ENCODE peak calls at places on chromosomes 13 and 19, in nine cellular contexts. One of them, this sample, is unnamed. For H3K36me3, H3K9me3 and H3K4me1, the result is how much of the 10 kb centered on the place peaks cover.

GRCh38 chr13:36841411-36841810 is 22.4 kb downstream of the RFXAP start:
- DNase-seq in aorta: no peak
- DNase-seq in heart left ventricle: no peak
- DNase-seq in GM23248: no peak
- DNase-seq in body of pancreas: no peak
- DNase-seq in tibial artery: no peak
- DNase-seq in psoas muscle: no peak
- DNase-seq in HCT116: no peak
- DNase-seq in keratinocyte: no peak
- DNase-seq in this sample: no peak

GRCh38 chr13:60318186-60318585 is 78.8 kb upstream of the TDRD3 start:
- DNase-seq in aorta: no peak
- DNase-seq in heart left ventricle: no peak
- DNase-seq in GM23248: no peak
- DNase-seq in body of pancreas: no peak
- DNase-seq in tibial artery: no peak
- DNase-seq in psoas muscle: no peak
- DNase-seq in HCT116: no peak
- DNase-seq in keratinocyte: no peak
- DNase-seq in this sample: no peak

GRCh38 chr13:27997904-27998522 is 9.5 kb upstream of the URAD start:
- DNase-seq in aorta: no peak
- DNase-seq in heart left ventricle: peak
- DNase-seq in GM23248: peak
- DNase-seq in body of pancreas: peak
- DNase-seq in tibial artery: peak
- DNase-seq in psoas muscle: no peak
- DNase-seq in HCT116: peak
- DNase-seq in keratinocyte: no peak
- DNase-seq in this sample: peak

GRCh38 chr19:7689165-7689564 is 8.5 kb downstream of the TRAPPC5 start:
- DNase-seq in aorta: no peak
- DNase-seq in heart left ventricle: no peak
- DNase-seq in GM23248: no peak
- DNase-seq in body of pancreas: no peak
- DNase-seq in tibial artery: no peak
- DNase-seq in psoas muscle: no peak
- DNase-seq in HCT116: no peak
- DNase-seq in keratinocyte: no peak
- DNase-seq in this sample: no peak

GRCh38 chr19:8880864-8881488 is 48.8 kb downstream of the MBD3L1 start:
- DNase-seq in aorta: no peak
- DNase-seq in heart left ventricle: no peak
- DNase-seq in GM23248: no peak
- DNase-seq in body of pancreas: no peak
- DNase-seq in tibial artery: no peak
- DNase-seq in psoas muscle: no peak
- DNase-seq in HCT116: no peak
- DNase-seq in keratinocyte: no peak
- DNase-seq in this sample: no peak

GRCh38 chr13:108733141-108733540 is 103.7 kb downstream of the MYO16 start:
- DNase-seq in aorta: no peak
- DNase-seq in heart left ventricle: no peak
- DNase-seq in GM23248: no peak
- DNase-seq in body of pancreas: no peak
- DNase-seq in tibial artery: no peak
- DNase-seq in psoas muscle: no peak
- DNase-seq in HCT116: no peak
- DNase-seq in keratinocyte: no peak
- DNase-seq in this sample: no peak

GRCh38 chr13:113786262-113786841 is 27.3 kb downstream of the TMEM255B start:
- DNase-seq in aorta: no peak
- DNase-seq in heart left ventricle: no peak
- DNase-seq in GM23248: peak
- DNase-seq in body of pancreas: no peak
- DNase-seq in tibial artery: peak
- DNase-seq in psoas muscle: no peak
- DNase-seq in HCT116: no peak
- DNase-seq in keratinocyte: no peak
- DNase-seq in this sample: no peak

GRCh38 chr19:16000024-16000687 is 51.3 kb downstream of the OR10H4 start:
- DNase-seq in aorta: no peak
- DNase-seq in heart left ventricle: no peak
- DNase-seq in GM23248: no peak
- DNase-seq in body of pancreas: no peak
- DNase-seq in tibial artery: peak
- DNase-seq in psoas muscle: no peak
- DNase-seq in HCT116: no peak
- DNase-seq in keratinocyte: no peak
- DNase-seq in this sample: no peak

GRCh38 chr13:36370108-36370429 is 23.9 kb upstream of the SPART start:
- DNase-seq in aorta: no peak
- DNase-seq in heart left ventricle: peak
- DNase-seq in GM23248: no peak
- DNase-seq in body of pancreas: no peak
- DNase-seq in tibial artery: no peak
- DNase-seq in psoas muscle: peak
- DNase-seq in HCT116: no peak
- DNase-seq in keratinocyte: no peak
- DNase-seq in this sample: no peak

GRCh38 chr13:59000770-59001169 is 1163.0 kb downstream of the DIAPH3 start:
- DNase-seq in aorta: no peak
- DNase-seq in heart left ventricle: no peak
- DNase-seq in GM23248: no peak
- DNase-seq in body of pancreas: no peak
- DNase-seq in tibial artery: no peak
- DNase-seq in psoas muscle: no peak
- DNase-seq in HCT116: no peak
- DNase-seq in keratinocyte: no peak
- DNase-seq in this sample: no peak

GRCh38 chr19:3368848-3369336 is 2.5 kb downstream of the NFIC start:
- DNase-seq in aorta: no peak
- DNase-seq in heart left ventricle: no peak
- DNase-seq in GM23248: peak
- DNase-seq in body of pancreas: no peak
- DNase-seq in tibial artery: no peak
- DNase-seq in psoas muscle: no peak
- DNase-seq in HCT116: no peak
- DNase-seq in keratinocyte: no peak
- DNase-seq in this sample: no peak

GRCh38 chr19:3366761-3367571 is 583 bp downstream of the NFIC start:
- DNase-seq in aorta: peak
- DNase-seq in heart left ventricle: peak
- DNase-seq in GM23248: peak
- DNase-seq in body of pancreas: peak
- DNase-seq in tibial artery: peak
- DNase-seq in psoas muscle: peak
- DNase-seq in HCT116: no peak
- DNase-seq in keratinocyte: no peak
- DNase-seq in this sample: no peak

GRCh38 chr19:3366104-3366760 is at the start of gene NFIC:
- DNase-seq in aorta: peak
- DNase-seq in heart left ventricle: peak
- DNase-seq in GM23248: peak
- DNase-seq in body of pancreas: peak
- DNase-seq in tibial artery: peak
- DNase-seq in psoas muscle: peak
- DNase-seq in HCT116: peak
- DNase-seq in keratinocyte: no peak
- DNase-seq in this sample: no peak

GRCh38 chr19:3368441-3368795 is 2.0 kb downstream of the NFIC start:
- DNase-seq in aorta: no peak
- DNase-seq in heart left ventricle: no peak
- DNase-seq in GM23248: peak
- DNase-seq in body of pancreas: no peak
- DNase-seq in tibial artery: no peak
- DNase-seq in psoas muscle: no peak
- DNase-seq in HCT116: no peak
- DNase-seq in keratinocyte: no peak
- DNase-seq in this sample: no peak

DNA sequence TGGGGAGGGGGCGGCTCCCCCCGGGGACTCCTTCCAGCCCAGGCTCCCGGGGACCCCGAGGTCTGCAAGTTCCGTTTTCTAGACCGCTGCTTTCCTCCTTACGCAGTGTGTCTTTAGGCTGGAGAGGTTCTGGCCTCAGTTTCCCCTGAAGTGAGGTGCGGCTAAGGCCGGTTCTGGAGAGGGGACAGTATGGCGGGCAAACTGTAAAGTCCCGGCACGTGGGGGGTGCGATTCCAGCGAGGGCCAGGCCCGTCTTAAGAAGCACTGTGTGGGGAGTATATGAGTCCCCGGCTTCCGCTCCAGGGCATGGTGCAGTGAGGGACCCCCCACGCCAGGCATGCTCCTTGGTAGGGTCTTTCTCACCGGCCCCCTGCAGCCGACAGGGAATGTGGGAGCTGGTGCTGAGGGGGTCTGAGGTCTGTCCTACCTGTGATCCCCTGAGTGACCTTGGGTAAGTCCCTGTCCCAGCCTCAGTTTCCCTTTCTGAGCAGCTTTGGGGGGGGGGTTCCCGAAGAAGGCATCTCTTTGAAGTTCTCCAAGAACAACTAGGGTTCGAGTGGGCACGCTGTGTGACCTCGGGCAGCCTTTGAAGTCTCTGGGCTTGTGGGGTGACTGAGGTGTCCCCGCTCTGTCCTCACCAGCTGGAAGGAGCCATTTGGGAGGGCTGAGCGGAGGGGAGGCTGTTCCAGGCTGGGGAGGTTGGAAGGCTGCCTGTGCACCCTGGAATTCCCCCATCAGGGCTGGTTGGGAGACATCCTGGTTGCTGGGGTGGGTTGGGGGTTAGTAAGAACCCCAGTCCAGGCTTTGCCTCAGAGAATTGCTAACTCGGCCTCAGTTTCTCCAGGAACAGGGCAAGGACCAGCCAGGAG is 1.4 kb downstream of the NFIC start:
- DNase-seq in aorta: no peak
- DNase-seq in heart left ventricle: no peak
- DNase-seq in GM23248: peak
- DNase-seq in body of pancreas: no peak
- DNase-seq in tibial artery: peak
- DNase-seq in psoas muscle: peak
- DNase-seq in HCT116: no peak
- DNase-seq in keratinocyte: no peak
- DNase-seq in this sample: no peak
- H3K36me3 ChIP-seq in aorta: under half
- H3K36me3 ChIP-seq in heart left ventricle: under half
- H3K36me3 ChIP-seq in GM23248: under half
- H3K36me3 ChIP-seq in body of pancreas: under half
- H3K36me3 ChIP-seq in tibial artery: under half
- H3K36me3 ChIP-seq in psoas muscle: under half
- H3K36me3 ChIP-seq in HCT116: under half
- H3K36me3 ChIP-seq in keratinocyte: under half
- H3K36me3 ChIP-seq in this sample: under half

DNA sequence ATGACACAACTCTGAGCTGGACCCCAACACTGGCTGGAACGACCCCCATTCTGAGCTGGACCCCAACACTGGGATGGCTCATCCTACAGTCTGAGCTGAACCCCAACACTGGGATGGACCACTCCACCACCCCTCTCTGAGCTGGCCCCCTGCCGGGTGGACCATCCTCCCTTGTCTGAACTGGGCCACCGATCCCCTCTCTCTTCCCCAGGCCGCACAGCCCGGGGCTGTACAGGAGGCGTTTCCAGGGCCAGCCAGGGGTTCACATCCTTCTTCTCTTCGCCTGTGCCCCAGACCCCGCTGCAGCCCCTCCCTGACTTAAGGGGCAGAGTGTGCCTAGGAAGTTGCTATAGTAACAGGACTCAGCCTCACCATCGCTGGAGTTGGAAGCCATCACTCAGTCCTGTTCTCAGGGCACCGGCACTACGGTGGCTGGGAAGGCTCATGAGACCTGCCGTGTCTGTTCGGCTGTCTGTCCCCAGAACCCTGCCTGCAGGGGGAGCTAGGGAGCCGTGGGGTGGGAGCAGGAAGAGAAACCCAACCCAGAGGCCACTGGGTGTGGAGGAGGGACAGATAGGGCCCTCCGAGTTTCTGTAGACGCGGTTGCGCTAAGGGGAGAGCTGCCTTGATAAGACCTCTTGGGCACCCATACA is 3.7 kb downstream of the PRKACA start:
- DNase-seq in aorta: no peak
- DNase-seq in heart left ventricle: peak
- DNase-seq in GM23248: no peak
- DNase-seq in body of pancreas: no peak
- DNase-seq in tibial artery: no peak
- DNase-seq in psoas muscle: peak
- DNase-seq in HCT116: peak
- DNase-seq in keratinocyte: no peak
- DNase-seq in this sample: no peak
- H3K9me3 ChIP-seq in aorta: under half
- H3K9me3 ChIP-seq in heart left ventricle: under half
- H3K9me3 ChIP-seq in GM23248: under half
- H3K9me3 ChIP-seq in body of pancreas: under half
- H3K9me3 ChIP-seq in tibial artery: under half
- H3K9me3 ChIP-seq in psoas muscle: under half
- H3K9me3 ChIP-seq in HCT116: under half
- H3K9me3 ChIP-seq in keratinocyte: under half
- H3K9me3 ChIP-seq in this sample: under half

GRCh38 chr13:75371223-75371622 is 110.7 kb downstream of the TBC1D4 start:
- DNase-seq in aorta: no peak
- DNase-seq in heart left ventricle: no peak
- DNase-seq in GM23248: no peak
- DNase-seq in body of pancreas: no peak
- DNase-seq in tibial artery: no peak
- DNase-seq in psoas muscle: no peak
- DNase-seq in HCT116: no peak
- DNase-seq in keratinocyte: no peak
- DNase-seq in this sample: no peak
- H3K4me1 ChIP-seq in aorta: under half
- H3K4me1 ChIP-seq in heart left ventricle: under half
- H3K4me1 ChIP-seq in GM23248: under half
- H3K4me1 ChIP-seq in body of pancreas: under half
- H3K4me1 ChIP-seq in tibial artery: under half
- H3K4me1 ChIP-seq in psoas muscle: half or more
- H3K4me1 ChIP-seq in HCT116: under half
- H3K4me1 ChIP-seq in keratinocyte: under half
- H3K4me1 ChIP-seq in this sample: half or more

GRCh38 chr13:52670726-52671125 is 18.1 kb downstream of the SUGT1 start:
- DNase-seq in aorta: no peak
- DNase-seq in heart left ventricle: no peak
- DNase-seq in GM23248: no peak
- DNase-seq in body of pancreas: no peak
- DNase-seq in tibial artery: no peak
- DNase-seq in psoas muscle: no peak
- DNase-seq in HCT116: no peak
- DNase-seq in keratinocyte: no peak
- DNase-seq in this sample: no peak

GRCh38 chr13:52664269-52664668 is 11.6 kb downstream of the SUGT1 start:
- DNase-seq in aorta: no peak
- DNase-seq in heart left ventricle: no peak
- DNase-seq in GM23248: no peak
- DNase-seq in body of pancreas: no peak
- DNase-seq in tibial artery: no peak
- DNase-seq in psoas muscle: no peak
- DNase-seq in HCT116: no peak
- DNase-seq in keratinocyte: no peak
- DNase-seq in this sample: no peak

GRCh38 chr13:52665325-52665724 is 12.7 kb downstream of the SUGT1 start:
- DNase-seq in aorta: no peak
- DNase-seq in heart left ventricle: no peak
- DNase-seq in GM23248: peak
- DNase-seq in body of pancreas: no peak
- DNase-seq in tibial artery: no peak
- DNase-seq in psoas muscle: no peak
- DNase-seq in HCT116: peak
- DNase-seq in keratinocyte: no peak
- DNase-seq in this sample: no peak

GRCh38 chr13:52669677-52670076 is 17.0 kb downstream of the SUGT1 start:
- DNase-seq in aorta: no peak
- DNase-seq in heart left ventricle: no peak
- DNase-seq in GM23248: peak
- DNase-seq in body of pancreas: no peak
- DNase-seq in tibial artery: no peak
- DNase-seq in psoas muscle: no peak
- DNase-seq in HCT116: no peak
- DNase-seq in keratinocyte: no peak
- DNase-seq in this sample: no peak
- H3K36me3 ChIP-seq in aorta: under half
- H3K36me3 ChIP-seq in heart left ventricle: half or more
- H3K36me3 ChIP-seq in GM23248: under half
- H3K36me3 ChIP-seq in body of pancreas: under half
- H3K36me3 ChIP-seq in tibial artery: under half
- H3K36me3 ChIP-seq in psoas muscle: under half
- H3K36me3 ChIP-seq in HCT116: under half
- H3K36me3 ChIP-seq in keratinocyte: under half
- H3K36me3 ChIP-seq in this sample: under half